ENCODE peak calls at places on chromosomes 12 and 14, in seven cellular contexts. Z, G, K, E, X, B and D are unnamed samples.
A peak's percentile ranks its signal among the peaks of the same experiment; 100 is the strongest.

GRCh38 chr12:78494911-78495310 is 369.7 kb upstream of the SYT1 start:
- DNase-seq in Z (no peak), G (no peak), K (no peak), E (no peak), X (no peak), B (peak; percentile 56), D (no peak)

GRCh38 chr14:55316528-55316927 is 45.3 kb downstream of the FBXO34 start:
- DNase-seq in Z (no peak), G (no peak), K (no peak), E (no peak), X (no peak), B (no peak), D (no peak)

GRCh38 chr14:89144642-89145041 is 272.4 kb downstream of the FOXN3 start:
- DNase-seq in Z (no peak), G (no peak), K (no peak), E (no peak), X (no peak), B (no peak), D (no peak)

GRCh38 chr12:89889051-89889450 is 180.4 kb upstream of the ATP2B1 start:
- DNase-seq in Z (no peak), G (no peak), K (no peak), E (no peak), X (no peak), B (peak; percentile 66), D (no peak)

GRCh38 chr14:31320216-31320615 is 100.1 kb downstream of the HEATR5A start:
- DNase-seq in Z (no peak), G (no peak), K (peak; percentile 60), E (no peak), X (no peak), B (no peak), D (no peak)

GRCh38 chr12:43896496-43896895 is 60.6 kb downstream of the TMEM117 start:
- DNase-seq in Z (no peak), G (no peak), K (no peak), E (no peak), X (no peak), B (peak; percentile 40), D (no peak)

GRCh38 chr14:53367631-53368030 is 214.5 kb upstream of the DDHD1 start:
- DNase-seq in Z (no peak), G (no peak), K (no peak), E (no peak), X (no peak), B (peak; percentile 53), D (no peak)

GRCh38 chr12:55929306-55929791 is 1.6 kb upstream of the DGKA start:
- DNase-seq in Z (peak; percentile 61), G (peak; percentile 90), K (peak; percentile 31), E (no peak), X (peak; percentile 51), B (no peak), D (no peak)

GRCh38 chr12:53482626-53483165 is 16.6 kb downstream of the MAP3K12 start:
- DNase-seq in Z (no peak), G (no peak), K (no peak), E (no peak), X (no peak), B (no peak), D (no peak)

GRCh38 chr14:78606111-78606510 is 435.9 kb downstream of the NRXN3 start:
- DNase-seq in Z (no peak), G (no peak), K (no peak), E (no peak), X (no peak), B (peak; percentile 91), D (no peak)

GRCh38 chr12:130838284-130838950 is 633 bp downstream of the STX2 start:
- DNase-seq in Z (no peak), G (no peak), K (peak; percentile 41), E (no peak), X (no peak), B (peak; percentile 15), D (no peak)

GRCh38 chr12:80936353-80936641 is 1.4 kb downstream of the LIN7A start:
- DNase-seq in Z (no peak), G (no peak), K (no peak), E (peak; percentile 62), X (no peak), B (no peak), D (no peak)